ENCODE peak calls at places on chromosomes 16 and 17, in six cellular contexts. One of them, this sample, is unnamed. For H3K4me1, the result is how much of the 10 kb centered on the place peaks cover.

GRCh38 chr16:4376126-4376819 is 4.6 kb downstream of the VASN start:
- DNase-seq in HAP-1: no peak
- DNase-seq in CD8-positive, alpha-beta T cell: no peak
- DNase-seq in H1: no peak
- DNase-seq in A549: no peak
- DNase-seq in PC-9: peak
- DNase-seq in this sample: peak

GRCh38 chr17:65660947-65661346 is 99.5 kb upstream of the AXIN2 start:
- DNase-seq in HAP-1: no peak
- DNase-seq in H1: no peak
- DNase-seq in PC-9: no peak
- DNase-seq in A549: no peak
- DNase-seq in CD8-positive, alpha-beta T cell: no peak
- DNase-seq in this sample: no peak

GRCh38 chr16:66899310-66899944 is 19.1 kb downstream of the PDP2 start:
- DNase-seq in A549: no peak
- DNase-seq in CD8-positive, alpha-beta T cell: no peak
- DNase-seq in H1: no peak
- DNase-seq in PC-9: no peak
- DNase-seq in HAP-1: no peak
- DNase-seq in this sample: no peak

GRCh38 chr16:19644877-19645276 is 73.2 kb downstream of the KNOP1 start:
- DNase-seq in HAP-1: no peak
- DNase-seq in A549: no peak
- DNase-seq in H1: no peak
- DNase-seq in PC-9: no peak
- DNase-seq in CD8-positive, alpha-beta T cell: no peak
- DNase-seq in this sample: no peak

GRCh38 chr17:56676807-56677206 is 83.3 kb downstream of the NOG start:
- DNase-seq in A549: no peak
- DNase-seq in HAP-1: no peak
- DNase-seq in PC-9: no peak
- DNase-seq in CD8-positive, alpha-beta T cell: no peak
- DNase-seq in H1: no peak
- DNase-seq in this sample: no peak

GRCh38 chr17:19242926-19243325 is 5.8 kb downstream of the EPN2 start:
- DNase-seq in CD8-positive, alpha-beta T cell: no peak
- DNase-seq in PC-9: no peak
- DNase-seq in HAP-1: no peak
- DNase-seq in A549: no peak
- DNase-seq in H1: no peak
- DNase-seq in this sample: no peak

GRCh38 chr17:11514565-11514964 is 83.7 kb upstream of the DNAH9 start:
- DNase-seq in A549: no peak
- DNase-seq in PC-9: no peak
- DNase-seq in HAP-1: no peak
- DNase-seq in H1: no peak
- DNase-seq in CD8-positive, alpha-beta T cell: no peak
- DNase-seq in this sample: no peak

GRCh38 chr16:30523768-30524574 is 2.4 kb downstream of the ZNF768 start:
- DNase-seq in A549: no peak
- DNase-seq in H1: no peak
- DNase-seq in CD8-positive, alpha-beta T cell: no peak
- DNase-seq in HAP-1: peak
- DNase-seq in PC-9: no peak
- DNase-seq in this sample: no peak

GRCh38 chr17:194844-195602 is 13.6 kb upstream of the DOC2B start:
- DNase-seq in CD8-positive, alpha-beta T cell: no peak
- DNase-seq in A549: no peak
- DNase-seq in HAP-1: no peak
- DNase-seq in H1: no peak
- DNase-seq in PC-9: no peak
- DNase-seq in this sample: no peak

GRCh38 chr17:68777243-68777855 is 176.2 kb upstream of the FAM20A start:
- DNase-seq in CD8-positive, alpha-beta T cell: peak
- DNase-seq in PC-9: peak
- DNase-seq in A549: peak
- DNase-seq in HAP-1: peak
- DNase-seq in H1: peak
- DNase-seq in this sample: no peak

GRCh38 chr16:72500545-72500944 is 328.6 kb upstream of the PMFBP1 start:
- DNase-seq in A549: no peak
- DNase-seq in PC-9: no peak
- DNase-seq in HAP-1: peak
- DNase-seq in CD8-positive, alpha-beta T cell: no peak
- DNase-seq in H1: no peak
- DNase-seq in this sample: no peak

GRCh38 chr17:3529817-3530741 is 27.5 kb downstream of the TRPV3 start:
- DNase-seq in PC-9: no peak
- DNase-seq in CD8-positive, alpha-beta T cell: no peak
- DNase-seq in A549: no peak
- DNase-seq in H1: no peak
- DNase-seq in HAP-1: peak
- DNase-seq in this sample: no peak

GRCh38 chr17:17111401-17112393 is 69.4 kb downstream of the MPRIP start:
- DNase-seq in HAP-1: no peak
- DNase-seq in H1: no peak
- DNase-seq in A549: no peak
- DNase-seq in PC-9: no peak
- DNase-seq in CD8-positive, alpha-beta T cell: no peak
- DNase-seq in this sample: peak
- H3K4me1 ChIP-seq in HAP-1: under half
- H3K4me1 ChIP-seq in H1: under half
- H3K4me1 ChIP-seq in A549: half or more
- H3K4me1 ChIP-seq in PC-9: under half
- H3K4me1 ChIP-seq in CD8-positive, alpha-beta T cell: half or more
- H3K4me1 ChIP-seq in this sample: under half

GRCh38 chr16:84738255-84739038 is 38.6 kb downstream of the USP10 start:
- DNase-seq in H1: peak
- DNase-seq in A549: peak
- DNase-seq in CD8-positive, alpha-beta T cell: peak
- DNase-seq in PC-9: peak
- DNase-seq in HAP-1: peak
- DNase-seq in this sample: no peak
- H3K4me1 ChIP-seq in H1: under half
- H3K4me1 ChIP-seq in A549: half or more
- H3K4me1 ChIP-seq in CD8-positive, alpha-beta T cell: under half
- H3K4me1 ChIP-seq in PC-9: under half
- H3K4me1 ChIP-seq in HAP-1: under half
- H3K4me1 ChIP-seq in this sample: half or more

GRCh38 chr16:85319984-85320440 is 207.7 kb upstream of the CIBAR2 start:
- DNase-seq in PC-9: no peak
- DNase-seq in HAP-1: no peak
- DNase-seq in A549: no peak
- DNase-seq in CD8-positive, alpha-beta T cell: no peak
- DNase-seq in H1: no peak
- DNase-seq in this sample: no peak

GRCh38 chr16:85321856-85322271 is 209.6 kb upstream of the CIBAR2 start:
- DNase-seq in HAP-1: no peak
- DNase-seq in A549: no peak
- DNase-seq in PC-9: peak
- DNase-seq in H1: no peak
- DNase-seq in CD8-positive, alpha-beta T cell: no peak
- DNase-seq in this sample: peak

GRCh38 chr16:85319208-85319983 is 207.1 kb upstream of the CIBAR2 start:
- DNase-seq in HAP-1: no peak
- DNase-seq in CD8-positive, alpha-beta T cell: no peak
- DNase-seq in H1: no peak
- DNase-seq in A549: no peak
- DNase-seq in PC-9: no peak
- DNase-seq in this sample: no peak

GRCh38 chr16:85323230-85323960 is 211.1 kb upstream of the CIBAR2 start:
- DNase-seq in PC-9: no peak
- DNase-seq in HAP-1: no peak
- DNase-seq in CD8-positive, alpha-beta T cell: no peak
- DNase-seq in A549: no peak
- DNase-seq in H1: no peak
- DNase-seq in this sample: no peak

DNA sequence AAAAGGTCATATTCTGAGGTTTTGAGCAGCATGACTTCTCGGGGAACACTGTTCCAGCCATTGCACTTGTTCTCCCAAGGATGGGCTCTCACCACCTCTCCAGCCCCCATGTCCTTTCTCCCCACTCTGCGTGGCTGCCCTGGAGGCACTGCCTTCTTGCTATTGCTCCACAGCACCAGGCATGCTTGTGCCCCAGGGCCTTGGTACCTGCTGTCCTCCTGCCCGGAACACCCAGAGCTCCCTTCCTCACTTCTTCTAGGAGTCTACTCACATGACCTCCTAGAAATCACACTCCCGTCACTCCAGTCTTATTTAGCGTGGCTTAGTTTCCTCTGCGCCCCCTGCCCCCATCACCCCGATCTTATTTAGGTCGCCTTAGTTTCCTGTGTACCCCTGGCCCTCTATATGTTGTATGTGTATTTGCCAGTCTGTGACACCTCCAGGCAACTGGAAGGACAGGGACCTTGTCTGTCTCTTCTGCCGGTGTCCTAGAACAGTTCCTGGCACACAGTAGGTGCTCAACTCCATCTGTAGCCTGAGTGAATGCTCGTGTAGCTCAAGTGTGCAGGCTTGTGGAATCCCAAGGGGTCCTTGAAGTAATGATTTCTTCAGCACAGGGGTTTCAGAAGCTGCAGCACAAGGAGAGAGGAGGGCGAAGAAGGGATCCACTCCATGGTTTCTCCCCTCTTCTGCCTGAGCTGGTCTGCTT is 208.6 kb upstream of the CIBAR2 start:
- DNase-seq in A549: no peak
- DNase-seq in PC-9: no peak
- DNase-seq in CD8-positive, alpha-beta T cell: no peak
- DNase-seq in HAP-1: no peak
- DNase-seq in H1: no peak
- DNase-seq in this sample: no peak
- H3K4me1 ChIP-seq in A549: under half
- H3K4me1 ChIP-seq in PC-9: under half
- H3K4me1 ChIP-seq in CD8-positive, alpha-beta T cell: under half
- H3K4me1 ChIP-seq in HAP-1: under half
- H3K4me1 ChIP-seq in H1: under half
- H3K4me1 ChIP-seq in this sample: under half

GRCh38 chr16:46577988-46578579 is 43.1 kb downstream of the SHCBP1 start:
- DNase-seq in A549: no peak
- DNase-seq in H1: no peak
- DNase-seq in HAP-1: no peak
- DNase-seq in PC-9: no peak
- DNase-seq in CD8-positive, alpha-beta T cell: no peak
- DNase-seq in this sample: no peak
- H3K4me1 ChIP-seq in A549: under half
- H3K4me1 ChIP-seq in H1: under half
- H3K4me1 ChIP-seq in HAP-1: under half
- H3K4me1 ChIP-seq in PC-9: under half
- H3K4me1 ChIP-seq in CD8-positive, alpha-beta T cell: under half
- H3K4me1 ChIP-seq in this sample: under half

GRCh38 chr16:87720411-87720810 is 45.4 kb downstream of the KLHDC4 start:
- DNase-seq in A549: no peak
- DNase-seq in H1: no peak
- DNase-seq in CD8-positive, alpha-beta T cell: no peak
- DNase-seq in HAP-1: no peak
- DNase-seq in PC-9: no peak
- DNase-seq in this sample: no peak

GRCh38 chr16:87723224-87723619 is 42.6 kb downstream of the KLHDC4 start:
- DNase-seq in HAP-1: no peak
- DNase-seq in A549: no peak
- DNase-seq in H1: no peak
- DNase-seq in CD8-positive, alpha-beta T cell: peak
- DNase-seq in PC-9: no peak
- DNase-seq in this sample: peak

GRCh38 chr16:87724490-87725291 is 41.1 kb downstream of the KLHDC4 start:
- DNase-seq in PC-9: no peak
- DNase-seq in H1: no peak
- DNase-seq in A549: no peak
- DNase-seq in CD8-positive, alpha-beta T cell: peak
- DNase-seq in HAP-1: no peak
- DNase-seq in this sample: no peak

GRCh38 chr16:87722590-87723223 is 43.1 kb downstream of the KLHDC4 start:
- DNase-seq in CD8-positive, alpha-beta T cell: no peak
- DNase-seq in HAP-1: no peak
- DNase-seq in A549: no peak
- DNase-seq in H1: no peak
- DNase-seq in PC-9: no peak
- DNase-seq in this sample: no peak

DNA sequence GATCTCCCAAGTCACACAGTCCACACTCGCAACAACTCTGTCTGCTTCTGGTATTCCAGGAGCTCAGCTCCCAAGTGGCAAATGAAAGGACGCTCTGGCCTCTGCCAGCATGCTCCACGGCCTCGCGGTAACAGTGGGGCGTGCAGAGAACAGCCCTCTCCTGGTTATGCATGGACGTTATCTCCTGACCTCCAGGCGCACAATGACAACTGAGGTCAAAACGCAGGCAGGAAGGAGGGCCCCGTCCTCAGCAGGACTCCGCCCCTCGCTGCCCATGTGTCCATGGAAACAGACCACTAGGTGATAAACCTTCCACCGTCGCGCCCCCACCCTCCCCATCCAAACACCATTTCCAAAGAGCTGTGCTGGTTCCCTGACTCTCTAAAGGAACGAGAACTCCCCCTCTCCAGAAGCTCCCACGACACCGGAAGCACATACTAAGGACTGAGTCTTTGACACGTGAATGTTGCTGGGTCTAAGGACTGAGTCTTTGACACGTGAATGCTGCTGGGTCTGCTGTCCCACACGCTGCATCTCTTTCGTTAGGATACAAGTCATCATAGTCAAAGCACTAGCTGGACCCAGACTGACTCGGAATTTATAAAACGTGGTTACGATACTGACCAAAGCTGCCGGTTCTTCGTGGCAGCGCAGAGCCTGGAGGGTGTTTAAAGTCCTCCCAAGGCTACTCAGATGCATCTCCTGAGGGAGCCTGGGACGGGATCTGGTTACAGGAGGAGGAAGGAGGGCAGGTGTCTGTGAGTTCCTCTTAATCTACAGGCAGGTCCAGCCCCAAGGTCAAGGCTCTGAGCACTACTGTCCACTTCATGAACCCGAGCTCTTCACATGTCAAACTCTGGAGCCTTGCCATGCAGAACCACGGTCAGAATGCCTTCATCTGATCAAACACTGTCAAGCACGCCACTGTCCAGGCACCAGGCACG is 43.9 kb downstream of the KLHDC4 start:
- DNase-seq in A549: no peak
- DNase-seq in PC-9: no peak
- DNase-seq in CD8-positive, alpha-beta T cell: no peak
- DNase-seq in H1: no peak
- DNase-seq in HAP-1: no peak
- DNase-seq in this sample: no peak
- H3K4me1 ChIP-seq in A549: under half
- H3K4me1 ChIP-seq in PC-9: under half
- H3K4me1 ChIP-seq in CD8-positive, alpha-beta T cell: under half
- H3K4me1 ChIP-seq in H1: under half
- H3K4me1 ChIP-seq in HAP-1: under half
- H3K4me1 ChIP-seq in this sample: under half

GRCh38 chr17:17947309-17947708 is 24.9 kb downstream of the TOM1L2 start:
- DNase-seq in A549: no peak
- DNase-seq in H1: no peak
- DNase-seq in HAP-1: no peak
- DNase-seq in CD8-positive, alpha-beta T cell: no peak
- DNase-seq in PC-9: no peak
- DNase-seq in this sample: no peak
- H3K4me1 ChIP-seq in A549: half or more
- H3K4me1 ChIP-seq in H1: under half
- H3K4me1 ChIP-seq in HAP-1: under half
- H3K4me1 ChIP-seq in CD8-positive, alpha-beta T cell: under half
- H3K4me1 ChIP-seq in PC-9: half or more
- H3K4me1 ChIP-seq in this sample: under half